ENCODE peak calls at places on chromosome 17, in four cellular contexts. R is GM04504; I is AG10803; V is naive thymus-derived CD4-positive, alpha-beta T cell. B is an unnamed sample.
A peak's percentile ranks its signal among the peaks of the same experiment; 100 is the strongest.

GRCh38 chr17:37844158-37844976 is 79.8 kb upstream of the TBC1D3K start:
- DNase-seq in V (no peak), R (peak; percentile 20), I (peak; percentile 53), B (peak; percentile 75)

GRCh38 chr17:17787568-17787967 is 49.2 kb downstream of the SREBF1 start:
- DNase-seq in I (no peak), R (no peak), V (no peak), B (no peak)

GRCh38 chr17:74873874-74874614 is 1.2 kb upstream of the FDXR start:
- DNase-seq in V (no peak), I (no peak), R (no peak), B (peak; percentile 33)

GRCh38 chr17:48539177-48539576 is 5.7 kb downstream of the HOXB2 start:
- DNase-seq in I (peak; percentile 85), R (no peak), V (no peak), B (no peak)

GRCh38 chr17:7853693-7854043 is 1.2 kb upstream of the TMEM88 start:
- DNase-seq in V (peak; percentile 28), I (no peak), R (no peak), B (no peak)

GRCh38 chr17:19583871-19584270 is 50.2 kb downstream of the SLC47A1 start:
- DNase-seq in V (no peak), R (no peak), I (no peak), B (no peak)

GRCh38 chr17:10077561-10078299 is 120.7 kb downstream of the GAS7 start:
- DNase-seq in R (no peak), V (no peak), I (no peak), B (no peak)

GRCh38 chr17:3974138-3974687 is 10.0 kb upstream of the ATP2A3 start:
- DNase-seq in I (no peak), R (no peak), V (no peak), B (no peak)

GRCh38 chr17:37789166-37789565 is 44.3 kb upstream of the HNF1B start:
- DNase-seq in I (no peak), R (no peak), V (no peak), B (no peak)

GRCh38 chr17:33653389-33653788 is 360.3 kb upstream of the ASIC2 start:
- DNase-seq in R (no peak), I (no peak), V (no peak), B (peak; percentile 3)

GRCh38 chr17:12545877-12546513 is 119.7 kb upstream of the MYOCD start:
- DNase-seq in R (no peak), I (peak; percentile 57), V (no peak), B (peak; percentile 33)

GRCh38 chr17:79391808-79392233 is 219.0 kb downstream of the RBFOX3 start:
- DNase-seq in R (no peak), I (peak; percentile 55), V (peak; percentile 43), B (peak; percentile 82)

GRCh38 chr17:76737082-76737675 is at the start of gene SRSF2:
- DNase-seq in V (peak; percentile 98), R (peak; percentile 97), I (peak; percentile 98), B (peak; percentile 98)

GRCh38 chr17:77475012-77475976 is 334.5 kb downstream of the SEC14L1 start:
- DNase-seq in V (peak; percentile 72), I (peak; percentile 89), R (peak; percentile 69), B (no peak)

GRCh38 chr17:78133971-78134898 is 3.7 kb downstream of the TMC8 start:
- DNase-seq in R (no peak), V (peak; percentile 80), I (no peak), B (peak; percentile 81)

GRCh38 chr17:73841431-73842060 is 197.3 kb upstream of the SDK2 start:
- DNase-seq in R (no peak), I (no peak), V (no peak), B (no peak)

GRCh38 chr17:36846410-36847292 is 90.6 kb upstream of the LHX1 start:
- DNase-seq in V (no peak), I (no peak), R (no peak), B (no peak)

GRCh38 chr17:41792835-41793748 is 6.6 kb upstream of the JUP start:
- DNase-seq in V (no peak), I (no peak), R (no peak), B (peak; percentile 75)

GRCh38 chr17:27513849-27514248 is 57.6 kb downstream of the KSR1 start:
- DNase-seq in R (no peak), V (no peak), I (no peak), B (no peak)

GRCh38 chr17:51251010-51251409 is 8.8 kb downstream of the MBTD1 start:
- DNase-seq in R (no peak), I (peak; percentile 21), V (no peak), B (peak; percentile 7)

GRCh38 chr17:35448214-35448898 is at the start of gene SLFN13:
- DNase-seq in V (peak; percentile 81), R (no peak), I (peak; percentile 8), B (peak; percentile 73)

GRCh38 chr17:68733241-68734176 is 132.3 kb upstream of the FAM20A start:
- DNase-seq in R (no peak), I (peak; percentile 8), V (no peak), B (peak; percentile 68)

GRCh38 chr17:4837471-4838305 is 4.5 kb downstream of the MINK1 start:
- DNase-seq in V (no peak), I (no peak), R (no peak), B (no peak)

B was measured in dermis blood vessel endothelial cell.